ENCODE peak calls at places on chromosome 2, in five cellular contexts. One of them, this sample, is unnamed.
A peak's percentile ranks its signal among the peaks of the same experiment; 100 is the strongest.

GRCh38 chr2:59378104-59378503 is 1137.0 kb upstream of the FANCL start:
- DNase-seq in IMR-90: no peak
- DNase-seq in T47D: no peak
- DNase-seq in Caki2: no peak
- DNase-seq in effector CD4-positive, alpha-beta T cell: no peak
- DNase-seq in this sample: no peak

GRCh38 chr2:45786831-45787357 is 135.4 kb downstream of the PRKCE start:
- DNase-seq in IMR-90: peak; percentile 10
- DNase-seq in T47D: no peak
- DNase-seq in Caki2: no peak
- DNase-seq in effector CD4-positive, alpha-beta T cell: no peak
- DNase-seq in this sample: no peak

GRCh38 chr2:233926806-233927205 is 9.6 kb downstream of the TRPM8 start:
- DNase-seq in IMR-90: no peak
- DNase-seq in T47D: peak; percentile 53
- DNase-seq in Caki2: no peak
- DNase-seq in effector CD4-positive, alpha-beta T cell: no peak
- DNase-seq in this sample: no peak

GRCh38 chr2:98350411-98350810 is 4.2 kb downstream of the CNGA3 start:
- DNase-seq in IMR-90: no peak
- DNase-seq in T47D: no peak
- DNase-seq in Caki2: no peak
- DNase-seq in effector CD4-positive, alpha-beta T cell: no peak
- DNase-seq in this sample: no peak

GRCh38 chr2:80454628-80455027 is 150.1 kb upstream of the LRRTM1 start:
- DNase-seq in IMR-90: no peak
- DNase-seq in T47D: no peak
- DNase-seq in Caki2: no peak
- DNase-seq in effector CD4-positive, alpha-beta T cell: no peak
- DNase-seq in this sample: no peak

GRCh38 chr2:189574793-189575475 is 5.7 kb downstream of the SLC40A1 start:
- DNase-seq in IMR-90: no peak
- DNase-seq in T47D: no peak
- DNase-seq in Caki2: peak; percentile 75
- DNase-seq in effector CD4-positive, alpha-beta T cell: no peak
- DNase-seq in this sample: no peak

GRCh38 chr2:1047485-1047884 is 96.8 kb downstream of the SNTG2 start:
- DNase-seq in IMR-90: no peak
- DNase-seq in T47D: no peak
- DNase-seq in Caki2: peak; percentile 14
- DNase-seq in effector CD4-positive, alpha-beta T cell: no peak
- DNase-seq in this sample: no peak

GRCh38 chr2:28390857-28391563 is 1.6 kb upstream of the FOSL2 start:
- DNase-seq in IMR-90: no peak
- DNase-seq in T47D: peak; percentile 61
- DNase-seq in Caki2: peak; percentile 90
- DNase-seq in effector CD4-positive, alpha-beta T cell: no peak
- DNase-seq in this sample: peak; percentile 60

GRCh38 chr2:105806994-105807393 is 62.3 kb downstream of the NCK2 start:
- DNase-seq in IMR-90: no peak
- DNase-seq in T47D: no peak
- DNase-seq in Caki2: no peak
- DNase-seq in effector CD4-positive, alpha-beta T cell: no peak
- DNase-seq in this sample: no peak

GRCh38 chr2:37653805-37654378 is 17.6 kb downstream of the CDC42EP3 start:
- DNase-seq in IMR-90: no peak
- DNase-seq in T47D: no peak
- DNase-seq in Caki2: no peak
- DNase-seq in effector CD4-positive, alpha-beta T cell: no peak
- DNase-seq in this sample: no peak

GRCh38 chr2:218228366-218229092 is 11.5 kb downstream of the ARPC2 start:
- DNase-seq in IMR-90: peak; percentile 25
- DNase-seq in T47D: no peak
- DNase-seq in Caki2: no peak
- DNase-seq in effector CD4-positive, alpha-beta T cell: no peak
- DNase-seq in this sample: no peak

GRCh38 chr2:54589340-54590215 is 133.5 kb downstream of the SPTBN1 start:
- DNase-seq in IMR-90: peak; percentile 70
- DNase-seq in T47D: peak; percentile 15
- DNase-seq in Caki2: no peak
- DNase-seq in effector CD4-positive, alpha-beta T cell: peak; percentile 47
- DNase-seq in this sample: no peak

GRCh38 chr2:148273158-148273691 is 252.3 kb downstream of the MBD5 start:
- DNase-seq in IMR-90: peak; percentile 53
- DNase-seq in T47D: no peak
- DNase-seq in Caki2: peak; percentile 91
- DNase-seq in effector CD4-positive, alpha-beta T cell: no peak
- DNase-seq in this sample: peak; percentile 36

GRCh38 chr2:121694398-121695178 is 42.1 kb downstream of the NIFK start:
- DNase-seq in IMR-90: peak; percentile 69
- DNase-seq in T47D: no peak
- DNase-seq in Caki2: peak; percentile 35
- DNase-seq in effector CD4-positive, alpha-beta T cell: no peak
- DNase-seq in this sample: no peak

GRCh38 chr2:158967114-158967730 is 1.2 kb upstream of the TANC1 start:
- DNase-seq in IMR-90: no peak
- DNase-seq in T47D: no peak
- DNase-seq in Caki2: no peak
- DNase-seq in effector CD4-positive, alpha-beta T cell: no peak
- DNase-seq in this sample: no peak

GRCh38 chr2:36322108-36322507 is 33.5 kb upstream of the CRIM1 start:
- DNase-seq in IMR-90: peak; percentile 70
- DNase-seq in T47D: peak; percentile 68
- DNase-seq in Caki2: no peak
- DNase-seq in effector CD4-positive, alpha-beta T cell: no peak
- DNase-seq in this sample: no peak

GRCh38 chr2:135473567-135473966 is 57.5 kb downstream of the ZRANB3 start:
- DNase-seq in IMR-90: peak; percentile 8
- DNase-seq in T47D: peak; percentile 16
- DNase-seq in Caki2: no peak
- DNase-seq in effector CD4-positive, alpha-beta T cell: no peak
- DNase-seq in this sample: no peak

GRCh38 chr2:216044883-216045499 is 31.6 kb upstream of the MREG start:
- DNase-seq in IMR-90: peak; percentile 15
- DNase-seq in T47D: no peak
- DNase-seq in Caki2: no peak
- DNase-seq in effector CD4-positive, alpha-beta T cell: no peak
- DNase-seq in this sample: no peak

GRCh38 chr2:174878537-174879147 is 114.4 kb upstream of the CHRNA1 start:
- DNase-seq in IMR-90: peak; percentile 49
- DNase-seq in T47D: peak; percentile 5
- DNase-seq in Caki2: no peak
- DNase-seq in effector CD4-positive, alpha-beta T cell: no peak
- DNase-seq in this sample: no peak

GRCh38 chr2:236882931-236883330 is 202.8 kb upstream of the COPS8 start:
- DNase-seq in IMR-90: no peak
- DNase-seq in T47D: no peak
- DNase-seq in Caki2: peak; percentile 23
- DNase-seq in effector CD4-positive, alpha-beta T cell: no peak
- DNase-seq in this sample: no peak

GRCh38 chr2:29878898-29879297 is 42.5 kb downstream of the ALK start:
- DNase-seq in IMR-90: no peak
- DNase-seq in T47D: peak; percentile 6
- DNase-seq in Caki2: peak; percentile 97
- DNase-seq in effector CD4-positive, alpha-beta T cell: no peak
- DNase-seq in this sample: no peak

GRCh38 chr2:46942891-46943626 is 27.5 kb upstream of the MCFD2 start:
- DNase-seq in IMR-90: no peak
- DNase-seq in T47D: no peak
- DNase-seq in Caki2: no peak
- DNase-seq in effector CD4-positive, alpha-beta T cell: no peak
- DNase-seq in this sample: no peak

GRCh38 chr2:12074126-12074883 is 327.9 kb downstream of the LPIN1 start:
- DNase-seq in IMR-90: no peak
- DNase-seq in T47D: no peak
- DNase-seq in Caki2: no peak
- DNase-seq in effector CD4-positive, alpha-beta T cell: no peak
- DNase-seq in this sample: no peak

GRCh38 chr2:1676091-1676912 is 68.0 kb downstream of the PXDN start:
- DNase-seq in IMR-90: no peak
- DNase-seq in T47D: no peak
- DNase-seq in Caki2: no peak
- DNase-seq in effector CD4-positive, alpha-beta T cell: no peak
- DNase-seq in this sample: no peak

GRCh38 chr2:234218261-234219180 is 168.0 kb downstream of the SPP2 start:
- DNase-seq in IMR-90: no peak
- DNase-seq in T47D: no peak
- DNase-seq in Caki2: no peak
- DNase-seq in effector CD4-positive, alpha-beta T cell: no peak
- DNase-seq in this sample: no peak

GRCh38 chr2:127622561-127623387 is 23.2 kb upstream of the GPR17 start:
- DNase-seq in IMR-90: no peak
- DNase-seq in T47D: no peak
- DNase-seq in Caki2: no peak
- DNase-seq in effector CD4-positive, alpha-beta T cell: no peak
- DNase-seq in this sample: no peak

GRCh38 chr2:83747141-83747540 is 711.9 kb downstream of the SUCLG1 start:
- DNase-seq in IMR-90: no peak
- DNase-seq in T47D: no peak
- DNase-seq in Caki2: no peak
- DNase-seq in effector CD4-positive, alpha-beta T cell: no peak
- DNase-seq in this sample: no peak

GRCh38 chr2:63763336-63764056 is 78.2 kb upstream of the UGP2 start:
- DNase-seq in IMR-90: peak; percentile 28
- DNase-seq in T47D: no peak
- DNase-seq in Caki2: no peak
- DNase-seq in effector CD4-positive, alpha-beta T cell: no peak
- DNase-seq in this sample: peak; percentile 41

GRCh38 chr2:38353402-38353801 is 23.7 kb downstream of the ATL2 start:
- DNase-seq in IMR-90: no peak
- DNase-seq in T47D: no peak
- DNase-seq in Caki2: no peak
- DNase-seq in effector CD4-positive, alpha-beta T cell: no peak
- DNase-seq in this sample: no peak

GRCh38 chr2:190781604-190782198 is 98.9 kb upstream of the GLS start:
- DNase-seq in IMR-90: peak; percentile 76
- DNase-seq in T47D: peak; percentile 60
- DNase-seq in Caki2: peak; percentile 49
- DNase-seq in effector CD4-positive, alpha-beta T cell: peak; percentile 28
- DNase-seq in this sample: peak; percentile 12

GRCh38 chr2:196131949-196132925 is 39.1 kb downstream of the STK17B start:
- DNase-seq in IMR-90: peak; percentile 25
- DNase-seq in T47D: peak; percentile 16
- DNase-seq in Caki2: peak; percentile 39
- DNase-seq in effector CD4-positive, alpha-beta T cell: peak; percentile 47
- DNase-seq in this sample: no peak

GRCh38 chr2:23520256-23520655 is 135.3 kb downstream of the KLHL29 start:
- DNase-seq in IMR-90: no peak
- DNase-seq in T47D: no peak
- DNase-seq in Caki2: peak; percentile 50
- DNase-seq in effector CD4-positive, alpha-beta T cell: no peak
- DNase-seq in this sample: no peak

GRCh38 chr2:45577426-45577825 is 33.6 kb downstream of the SRBD1 start:
- DNase-seq in IMR-90: peak; percentile 54
- DNase-seq in T47D: no peak
- DNase-seq in Caki2: no peak
- DNase-seq in effector CD4-positive, alpha-beta T cell: no peak
- DNase-seq in this sample: peak; percentile 57

GRCh38 chr2:164785447-164785846 is 56.2 kb downstream of the COBLL1 start:
- DNase-seq in IMR-90: no peak
- DNase-seq in T47D: no peak
- DNase-seq in Caki2: no peak
- DNase-seq in effector CD4-positive, alpha-beta T cell: no peak
- DNase-seq in this sample: peak; percentile 51

GRCh38 chr2:185318271-185318724 is 420.3 kb upstream of the FSIP2 start:
- DNase-seq in IMR-90: no peak
- DNase-seq in T47D: no peak
- DNase-seq in Caki2: no peak
- DNase-seq in effector CD4-positive, alpha-beta T cell: no peak
- DNase-seq in this sample: no peak